ENCODE peak calls at places on chromosomes 4 and X, in seven cellular contexts. One of them, this sample, is unnamed.

GRCh38 chr4:72205831-72206230 is 174.0 kb downstream of the NPFFR2 start:
- DNase-seq in HepG2: no peak
- DNase-seq in H9: no peak
- DNase-seq in hepatocyte: no peak
- DNase-seq in MM.1S: no peak
- DNase-seq in SK-N-SH: no peak
- DNase-seq in neural progenitor cell: no peak
- DNase-seq in this sample: no peak

GRCh38 chrX:1165535-1166196 is 46.8 kb downstream of the CRLF2 start:
- DNase-seq in HepG2: no peak
- DNase-seq in H9: no peak
- DNase-seq in hepatocyte: peak; percentile 45
- DNase-seq in MM.1S: no peak
- DNase-seq in SK-N-SH: no peak
- DNase-seq in neural progenitor cell: peak; percentile 38
- DNase-seq in this sample: no peak

GRCh38 chrX:48695524-48695875 is 1.0 kb upstream of the SUV39H1 start:
- DNase-seq in HepG2: no peak
- DNase-seq in H9: no peak
- DNase-seq in hepatocyte: no peak
- DNase-seq in MM.1S: peak; percentile 18
- DNase-seq in SK-N-SH: no peak
- DNase-seq in neural progenitor cell: no peak
- DNase-seq in this sample: no peak

GRCh38 chrX:114152801-114153200 is 431.1 kb upstream of the HTR2C start:
- DNase-seq in HepG2: no peak
- DNase-seq in H9: no peak
- DNase-seq in hepatocyte: no peak
- DNase-seq in MM.1S: no peak
- DNase-seq in SK-N-SH: no peak
- DNase-seq in neural progenitor cell: no peak
- DNase-seq in this sample: no peak

GRCh38 chr4:123477804-123478209 is 81.2 kb downstream of the SPRY1 start:
- DNase-seq in HepG2: peak; percentile 41
- DNase-seq in H9: no peak
- DNase-seq in hepatocyte: no peak
- DNase-seq in MM.1S: no peak
- DNase-seq in SK-N-SH: no peak
- DNase-seq in neural progenitor cell: no peak
- DNase-seq in this sample: peak; percentile 73

GRCh38 chr4:94939791-94940530 is 182.2 kb downstream of the BMPR1B start:
- DNase-seq in HepG2: no peak
- DNase-seq in H9: no peak
- DNase-seq in hepatocyte: no peak
- DNase-seq in MM.1S: no peak
- DNase-seq in SK-N-SH: no peak
- DNase-seq in neural progenitor cell: no peak
- DNase-seq in this sample: peak; percentile 58

GRCh38 chr4:33561259-33561658 is 2683.1 kb downstream of the ARAP2 start:
- DNase-seq in HepG2: no peak
- DNase-seq in H9: no peak
- DNase-seq in hepatocyte: no peak
- DNase-seq in MM.1S: no peak
- DNase-seq in SK-N-SH: no peak
- DNase-seq in neural progenitor cell: no peak
- DNase-seq in this sample: no peak

GRCh38 chr4:183130328-183131155 is 31.5 kb downstream of the WWC2 start:
- DNase-seq in HepG2: no peak
- DNase-seq in H9: no peak
- DNase-seq in hepatocyte: no peak
- DNase-seq in MM.1S: no peak
- DNase-seq in SK-N-SH: peak; percentile 32
- DNase-seq in neural progenitor cell: no peak
- DNase-seq in this sample: peak; percentile 77

GRCh38 chrX:13689519-13690211 is 737 bp downstream of the RAB9A start:
- DNase-seq in HepG2: no peak
- DNase-seq in H9: no peak
- DNase-seq in hepatocyte: no peak
- DNase-seq in MM.1S: no peak
- DNase-seq in SK-N-SH: no peak
- DNase-seq in neural progenitor cell: peak; percentile 33
- DNase-seq in this sample: peak; percentile 29

GRCh38 chr4:143587703-143588102 is 74.2 kb downstream of the SMARCA5 start:
- DNase-seq in HepG2: no peak
- DNase-seq in H9: no peak
- DNase-seq in hepatocyte: no peak
- DNase-seq in MM.1S: peak; percentile 14
- DNase-seq in SK-N-SH: no peak
- DNase-seq in neural progenitor cell: no peak
- DNase-seq in this sample: peak; percentile 14

GRCh38 chr4:168167714-168168284 is 75.5 kb downstream of the ANXA10 start:
- DNase-seq in HepG2: no peak
- DNase-seq in H9: no peak
- DNase-seq in hepatocyte: peak; percentile 18
- DNase-seq in MM.1S: no peak
- DNase-seq in SK-N-SH: no peak
- DNase-seq in neural progenitor cell: no peak
- DNase-seq in this sample: peak; percentile 21

GRCh38 chrX:5068550-5068949 is 1160.1 kb downstream of the NLGN4X start:
- DNase-seq in HepG2: no peak
- DNase-seq in H9: no peak
- DNase-seq in hepatocyte: no peak
- DNase-seq in MM.1S: no peak
- DNase-seq in SK-N-SH: no peak
- DNase-seq in neural progenitor cell: no peak
- DNase-seq in this sample: no peak

GRCh38 chrX:37349131-37350033 is at the start of gene PRRG1:
- DNase-seq in HepG2: peak; percentile 67
- DNase-seq in H9: peak; percentile 91
- DNase-seq in hepatocyte: peak; percentile 96
- DNase-seq in MM.1S: peak; percentile 8
- DNase-seq in SK-N-SH: peak; percentile 64
- DNase-seq in neural progenitor cell: peak; percentile 96
- DNase-seq in this sample: peak; percentile 83

GRCh38 chr4:16090306-16090705 is 6.5 kb upstream of the PROM1 start:
- DNase-seq in HepG2: no peak
- DNase-seq in H9: no peak
- DNase-seq in hepatocyte: no peak
- DNase-seq in MM.1S: no peak
- DNase-seq in SK-N-SH: no peak
- DNase-seq in neural progenitor cell: no peak
- DNase-seq in this sample: no peak

GRCh38 chr4:145182212-145182611 is 1.8 kb upstream of the OTUD4 start:
- DNase-seq in HepG2: no peak
- DNase-seq in H9: no peak
- DNase-seq in hepatocyte: no peak
- DNase-seq in MM.1S: peak; percentile 66
- DNase-seq in SK-N-SH: no peak
- DNase-seq in neural progenitor cell: no peak
- DNase-seq in this sample: no peak

GRCh38 chr4:48967626-48968025 is 18.4 kb upstream of the CWH43 start:
- DNase-seq in HepG2: no peak
- DNase-seq in H9: no peak
- DNase-seq in hepatocyte: no peak
- DNase-seq in MM.1S: no peak
- DNase-seq in SK-N-SH: no peak
- DNase-seq in neural progenitor cell: peak; percentile 33
- DNase-seq in this sample: peak; percentile 12

GRCh38 chrX:16123222-16123786 is at the start of gene GRPR:
- DNase-seq in HepG2: peak; percentile 35
- DNase-seq in H9: peak; percentile 95
- DNase-seq in hepatocyte: peak; percentile 96
- DNase-seq in MM.1S: peak; percentile 66
- DNase-seq in SK-N-SH: peak; percentile 63
- DNase-seq in neural progenitor cell: peak; percentile 96
- DNase-seq in this sample: peak; percentile 81

GRCh38 chr4:163527172-163527571 is 32.7 kb downstream of the TMA16 start:
- DNase-seq in HepG2: no peak
- DNase-seq in H9: no peak
- DNase-seq in hepatocyte: no peak
- DNase-seq in MM.1S: no peak
- DNase-seq in SK-N-SH: no peak
- DNase-seq in neural progenitor cell: no peak
- DNase-seq in this sample: no peak

DNA sequence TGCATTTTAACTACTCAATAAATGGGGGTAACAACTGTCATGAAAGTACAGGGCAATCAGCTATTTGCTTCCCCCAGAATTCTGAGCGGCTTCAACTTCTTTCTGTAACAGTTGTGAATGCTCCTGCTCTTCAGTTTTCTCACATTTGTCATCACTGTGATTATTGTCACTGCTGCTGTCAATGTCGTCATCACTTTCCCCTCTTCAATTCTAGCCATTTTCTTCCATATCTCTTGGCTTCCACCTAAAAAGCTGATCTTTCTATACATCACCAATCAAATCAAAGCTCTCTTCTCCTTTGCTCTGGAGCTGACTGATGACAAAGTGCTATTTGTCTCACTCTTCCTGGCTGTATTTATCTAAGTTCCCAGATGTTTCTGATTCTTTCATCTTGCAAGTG is 125.6 kb downstream of the COMMD8 start:
- DNase-seq in HepG2: no peak
- DNase-seq in H9: no peak
- DNase-seq in hepatocyte: no peak
- DNase-seq in MM.1S: no peak
- DNase-seq in SK-N-SH: no peak
- DNase-seq in neural progenitor cell: no peak
- DNase-seq in this sample: no peak
- H3K27me3 ChIP-seq in HepG2: no peaks in the 10 kb centered on the region
- H3K27me3 ChIP-seq in H9: no peaks in the 10 kb centered on the region
- H3K27me3 ChIP-seq in hepatocyte: no peaks in the 10 kb centered on the region
- H3K27me3 ChIP-seq in MM.1S: no peaks in the 10 kb centered on the region
- H3K27me3 ChIP-seq in SK-N-SH: no peaks in the 10 kb centered on the region
- H3K27me3 ChIP-seq in neural progenitor cell: no peaks in the 10 kb centered on the region
- H3K27me3 ChIP-seq in this sample: no peaks in the 10 kb centered on the region

GRCh38 chr4:40603281-40603680 is 26.4 kb downstream of the RBM47 start:
- DNase-seq in HepG2: no peak
- DNase-seq in H9: no peak
- DNase-seq in hepatocyte: no peak
- DNase-seq in MM.1S: no peak
- DNase-seq in SK-N-SH: no peak
- DNase-seq in neural progenitor cell: no peak
- DNase-seq in this sample: no peak
- H3K79me2 ChIP-seq in HepG2: no peaks in the 10 kb centered on the region
- H3K79me2 ChIP-seq in H9: peaks cover 29% of the 10 kb centered on the region
- H3K79me2 ChIP-seq in hepatocyte: peaks cover 47% of the 10 kb centered on the region
- H3K79me2 ChIP-seq in MM.1S: peaks cover 79% of the 10 kb centered on the region
- H3K79me2 ChIP-seq in SK-N-SH: peaks cover 4% of the 10 kb centered on the region
- H3K79me2 ChIP-seq in neural progenitor cell: no peaks in the 10 kb centered on the region
- H3K79me2 ChIP-seq in this sample: no peaks in the 10 kb centered on the region

DNA sequence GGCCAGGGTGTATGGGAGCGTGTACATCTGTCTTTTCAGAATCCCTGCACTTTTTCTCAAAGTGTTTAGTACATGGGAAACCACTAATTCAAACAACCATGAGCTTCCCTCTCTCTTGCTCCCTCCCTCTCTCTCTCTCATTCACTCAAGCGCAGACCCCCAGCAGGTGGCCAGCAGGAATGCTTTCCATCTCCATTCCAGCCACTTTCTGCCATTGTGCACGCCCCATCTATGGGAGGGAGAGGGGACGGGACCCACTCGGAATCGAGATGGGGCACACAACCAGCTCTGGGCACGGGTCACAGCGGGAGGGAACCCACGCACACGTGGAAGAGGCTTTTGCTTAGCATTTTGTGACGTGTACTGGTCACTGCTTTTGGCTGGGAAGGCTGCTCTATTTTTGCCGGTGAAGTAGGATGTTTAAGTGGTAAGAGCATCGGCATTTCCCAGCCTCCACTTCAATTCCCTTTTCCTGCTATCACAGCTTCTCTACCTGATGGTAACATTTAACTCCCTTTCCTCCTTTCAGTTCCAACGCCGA is 84.3 kb downstream of the IRF2 start:
- DNase-seq in HepG2: no peak
- DNase-seq in H9: peak; percentile 63
- DNase-seq in hepatocyte: no peak
- DNase-seq in MM.1S: no peak
- DNase-seq in SK-N-SH: no peak
- DNase-seq in neural progenitor cell: peak; percentile 80
- DNase-seq in this sample: no peak
- H3K4me1 ChIP-seq in HepG2: peaks cover 23% of the 10 kb centered on the region
- H3K4me1 ChIP-seq in H9: peaks cover 19% of the 10 kb centered on the region
- H3K4me1 ChIP-seq in hepatocyte: peaks cover 27% of the 10 kb centered on the region
- H3K4me1 ChIP-seq in MM.1S: peaks cover 23% of the 10 kb centered on the region
- H3K4me1 ChIP-seq in SK-N-SH: no peaks in the 10 kb centered on the region
- H3K4me1 ChIP-seq in neural progenitor cell: peaks cover 31% of the 10 kb centered on the region
- H3K4me1 ChIP-seq in this sample: peaks cover 1% of the 10 kb centered on the region

DNA sequence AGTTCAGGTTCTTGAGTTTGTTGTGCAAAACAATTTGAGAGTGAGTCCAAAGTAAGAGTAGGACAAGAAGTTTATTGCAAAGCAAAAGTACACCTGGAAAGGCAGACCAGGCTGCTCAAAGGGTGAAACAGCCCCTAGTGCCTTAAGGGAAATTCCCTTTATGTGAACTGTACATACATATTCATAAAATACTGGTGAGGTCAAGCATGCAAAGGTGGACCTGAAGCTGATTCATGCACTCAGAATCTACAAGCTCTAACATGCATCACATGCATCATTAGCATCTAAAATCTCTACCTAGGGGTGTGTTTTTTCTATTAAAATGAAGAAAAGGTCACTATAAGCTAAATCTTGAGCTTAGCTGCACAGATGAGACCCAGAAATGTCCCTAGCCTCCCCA is 266.9 kb downstream of the SPATA18 start:
- DNase-seq in HepG2: no peak
- DNase-seq in H9: no peak
- DNase-seq in hepatocyte: no peak
- DNase-seq in MM.1S: no peak
- DNase-seq in SK-N-SH: no peak
- DNase-seq in neural progenitor cell: no peak
- DNase-seq in this sample: no peak
- H3K27me3 ChIP-seq in HepG2: no peaks in the 10 kb centered on the region
- H3K27me3 ChIP-seq in H9: no peaks in the 10 kb centered on the region
- H3K27me3 ChIP-seq in hepatocyte: no peaks in the 10 kb centered on the region
- H3K27me3 ChIP-seq in MM.1S: no peaks in the 10 kb centered on the region
- H3K27me3 ChIP-seq in SK-N-SH: no peaks in the 10 kb centered on the region
- H3K27me3 ChIP-seq in neural progenitor cell: no peaks in the 10 kb centered on the region
- H3K27me3 ChIP-seq in this sample: no peaks in the 10 kb centered on the region

GRCh38 chr4:150994721-150995120 is 20.4 kb downstream of the LRBA start:
- DNase-seq in HepG2: no peak
- DNase-seq in H9: no peak
- DNase-seq in hepatocyte: no peak
- DNase-seq in MM.1S: no peak
- DNase-seq in SK-N-SH: no peak
- DNase-seq in neural progenitor cell: no peak
- DNase-seq in this sample: no peak
- H3K79me2 ChIP-seq in HepG2: peaks cover 28% of the 10 kb centered on the region
- H3K79me2 ChIP-seq in H9: peaks cover 15% of the 10 kb centered on the region
- H3K79me2 ChIP-seq in hepatocyte: peaks cover 93% of the 10 kb centered on the region
- H3K79me2 ChIP-seq in MM.1S: peaks cover 93% of the 10 kb centered on the region
- H3K79me2 ChIP-seq in SK-N-SH: peaks cover 3% of the 10 kb centered on the region
- H3K79me2 ChIP-seq in neural progenitor cell: peaks cover 99% of the 10 kb centered on the region
- H3K79me2 ChIP-seq in this sample: no peaks in the 10 kb centered on the region

This sample was measured in fibroblast of lung.